ENCODE peak calls at places on chromosomes 13 and 19, in nine cellular contexts. One of them, this sample, is unnamed.

GRCh38 chr13:49679244-49679643 is 12.0 kb downstream of the EBPL start:
- DNase-seq in activated gamma-delta T cell treated with Interleukin-2 at 50 U/mL for 16 hours: no peak
- DNase-seq in midbrain: peak
- DNase-seq in chondrocyte: no peak
- DNase-seq in cardiac muscle cell: peak
- DNase-seq in HS-5: no peak
- DNase-seq in fibroblast of the aortic adventitia: peak
- DNase-seq in COR-L47: no peak
- DNase-seq in CD8-positive, alpha-beta memory T cell: no peak
- DNase-seq in this sample: no peak

GRCh38 chr19:42281175-42282035 is 12.4 kb downstream of the CIC start:
- DNase-seq in activated gamma-delta T cell treated with Interleukin-2 at 50 U/mL for 16 hours: no peak
- DNase-seq in midbrain: peak
- DNase-seq in chondrocyte: no peak
- DNase-seq in cardiac muscle cell: peak
- DNase-seq in HS-5: no peak
- DNase-seq in fibroblast of the aortic adventitia: peak
- DNase-seq in COR-L47: peak
- DNase-seq in CD8-positive, alpha-beta memory T cell: no peak
- DNase-seq in this sample: peak

GRCh38 chr13:74443623-74444022 is 309.4 kb upstream of the KLF12 start:
- DNase-seq in activated gamma-delta T cell treated with Interleukin-2 at 50 U/mL for 16 hours: no peak
- DNase-seq in midbrain: no peak
- DNase-seq in chondrocyte: no peak
- DNase-seq in cardiac muscle cell: peak
- DNase-seq in HS-5: peak
- DNase-seq in fibroblast of the aortic adventitia: peak
- DNase-seq in COR-L47: no peak
- DNase-seq in CD8-positive, alpha-beta memory T cell: no peak
- DNase-seq in this sample: no peak

GRCh38 chr19:11254662-11255061 is 7.7 kb downstream of the DOCK6 start:
- DNase-seq in activated gamma-delta T cell treated with Interleukin-2 at 50 U/mL for 16 hours: no peak
- DNase-seq in midbrain: no peak
- DNase-seq in chondrocyte: no peak
- DNase-seq in cardiac muscle cell: no peak
- DNase-seq in HS-5: no peak
- DNase-seq in fibroblast of the aortic adventitia: no peak
- DNase-seq in COR-L47: no peak
- DNase-seq in CD8-positive, alpha-beta memory T cell: no peak
- DNase-seq in this sample: no peak

GRCh38 chr13:99868767-99869166 is 102.8 kb downstream of the ZIC5 start:
- DNase-seq in activated gamma-delta T cell treated with Interleukin-2 at 50 U/mL for 16 hours: no peak
- DNase-seq in midbrain: no peak
- DNase-seq in chondrocyte: no peak
- DNase-seq in cardiac muscle cell: no peak
- DNase-seq in HS-5: no peak
- DNase-seq in fibroblast of the aortic adventitia: no peak
- DNase-seq in COR-L47: no peak
- DNase-seq in CD8-positive, alpha-beta memory T cell: no peak
- DNase-seq in this sample: no peak

GRCh38 chr19:17319473-17320238 is 10.3 kb downstream of the DDA1 start:
- DNase-seq in activated gamma-delta T cell treated with Interleukin-2 at 50 U/mL for 16 hours: no peak
- DNase-seq in midbrain: no peak
- DNase-seq in chondrocyte: no peak
- DNase-seq in cardiac muscle cell: no peak
- DNase-seq in HS-5: no peak
- DNase-seq in fibroblast of the aortic adventitia: no peak
- DNase-seq in COR-L47: no peak
- DNase-seq in CD8-positive, alpha-beta memory T cell: no peak
- DNase-seq in this sample: no peak

GRCh38 chr19:53019684-53020083 is 6.0 kb downstream of the ERVV-1 start:
- DNase-seq in activated gamma-delta T cell treated with Interleukin-2 at 50 U/mL for 16 hours: no peak
- DNase-seq in midbrain: no peak
- DNase-seq in chondrocyte: no peak
- DNase-seq in cardiac muscle cell: peak
- DNase-seq in HS-5: no peak
- DNase-seq in fibroblast of the aortic adventitia: no peak
- DNase-seq in COR-L47: no peak
- DNase-seq in CD8-positive, alpha-beta memory T cell: no peak
- DNase-seq in this sample: no peak

GRCh38 chr13:106318941-106319411 is 216.5 kb downstream of the EFNB2 start:
- DNase-seq in activated gamma-delta T cell treated with Interleukin-2 at 50 U/mL for 16 hours: no peak
- DNase-seq in midbrain: no peak
- DNase-seq in chondrocyte: no peak
- DNase-seq in cardiac muscle cell: peak
- DNase-seq in HS-5: peak
- DNase-seq in fibroblast of the aortic adventitia: peak
- DNase-seq in COR-L47: no peak
- DNase-seq in CD8-positive, alpha-beta memory T cell: no peak
- DNase-seq in this sample: no peak

This sample was measured in right lobe of liver.